ENCODE peak calls at places on chromosomes 6 and 20, in nine cellular contexts. Z is activated naive CD8-positive, alpha-beta T cell treated with anti-CD3 and anti-CD28 coated beads, Interleukin-2, amount 50 U/mL, for 24 hours; R is stimulated activated CD4-positive, alpha-beta T cell treated with anti-CD3 and anti-CD28 coated beads, TNF-alpha, amount 100 ng/mL, for 48 hours; S is WTC11; Q is NT2/D1; K is activated CD8-positive, alpha-beta memory T cell treated with anti-CD3 and anti-CD28 coated beads for 24 hours; L is left cardiac atrium; U is CD8-positive, alpha-beta T cell; H is left lung. B is an unnamed sample.

GRCh38 chr6:112233864-112234263 is 20.5 kb downstream of the LAMA4 start:
- DNase-seq in R (no peak), Z (no peak), Q (no peak), K (no peak), U (no peak), H (no peak), L (no peak), S (no peak), B (no peak)

GRCh38 chr6:44735631-44735963 is 348.1 kb downstream of the CDC5L start:
- DNase-seq in U (no peak), K (peak), R (peak), H (no peak), S (no peak), Z (peak), Q (no peak), L (no peak), B (no peak)

GRCh38 chr6:100663219-100663863 is 198.6 kb upstream of the SIM1 start:
- DNase-seq in H (no peak), U (no peak), S (no peak), K (no peak), L (no peak), Z (no peak), R (no peak), Q (no peak), B (no peak)

GRCh38 chr6:57313009-57313408 is 4.4 kb upstream of the PRIM2 start:
- DNase-seq in Z (no peak), U (no peak), R (no peak), Q (no peak), L (no peak), K (no peak), H (no peak), S (no peak), B (no peak)

GRCh38 chr20:60121903-60122302 is 163.7 kb downstream of the CDH26 start:
- DNase-seq in Z (no peak), Q (no peak), H (no peak), K (no peak), U (no peak), L (no peak), S (no peak), R (no peak), B (no peak)

GRCh38 chr6:18493421-18493891 is 106.3 kb downstream of the RNF144B start:
- DNase-seq in H (no peak), L (no peak), K (no peak), S (no peak), Q (no peak), U (no peak), Z (no peak), R (no peak), B (peak)

GRCh38 chr20:62704341-62704948 is 4.2 kb upstream of the NTSR1 start:
- DNase-seq in L (peak), Q (no peak), H (peak), Z (no peak), U (no peak), S (no peak), R (no peak), K (no peak), B (no peak)

GRCh38 chr20:13322621-13323020 is 101.5 kb downstream of the ISM1 start:
- DNase-seq in Q (no peak), R (no peak), S (no peak), U (no peak), L (no peak), Z (peak), H (no peak), K (no peak), B (no peak)

GRCh38 chr6:163416640-163417253 is 2.2 kb downstream of the QKI start:
- DNase-seq in R (no peak), L (no peak), S (no peak), U (peak), K (no peak), H (no peak), Q (no peak), Z (peak), B (no peak)

GRCh38 chr6:33297956-33298772 is 578 bp downstream of the RGL2 start:
- DNase-seq in L (peak), R (no peak), H (peak), S (peak), K (peak), Q (peak), U (no peak), Z (peak), B (peak)

GRCh38 chr6:167828325-167828956 is 1.7 kb downstream of the AFDN start:
- DNase-seq in Q (no peak), R (no peak), H (no peak), L (no peak), Z (no peak), S (no peak), K (no peak), U (no peak), B (no peak)

GRCh38 chr20:57080796-57081195 is 185.6 kb downstream of the BMP7 start:
- DNase-seq in Z (no peak), R (no peak), S (no peak), H (no peak), L (no peak), U (no peak), K (no peak), Q (no peak), B (no peak)

GRCh38 chr6:170438402-170438753 is 114.7 kb downstream of the PSMB1 start:
- DNase-seq in S (peak), R (peak), Q (peak), L (peak), U (no peak), H (peak), Z (peak), K (peak), B (peak)

GRCh38 chr20:60974022-60974421 is 278.0 kb upstream of the CDH4 start:
- DNase-seq in Q (no peak), R (no peak), S (no peak), L (no peak), H (no peak), Z (no peak), U (no peak), K (no peak), B (no peak)

GRCh38 chr6:166775180-166775922 is 148.3 kb upstream of the RPS6KA2 start:
- DNase-seq in Q (no peak), U (peak), R (peak), H (no peak), L (peak), K (peak), S (peak), Z (peak), B (no peak)

GRCh38 chr6:26065952-26066380 is 21.3 kb upstream of the HFE start:
- DNase-seq in Z (peak), S (no peak), L (peak), R (no peak), K (no peak), Q (no peak), U (no peak), H (no peak), B (no peak)

GRCh38 chr6:141562181-141562800 is 570.4 kb upstream of the GJE1 start:
- DNase-seq in S (peak), U (no peak), H (peak), K (peak), Q (no peak), R (no peak), Z (peak), L (peak), B (no peak)

GRCh38 chr6:36071714-36072113 is 44.1 kb downstream of the MAPK14 start:
- DNase-seq in K (no peak), U (no peak), Q (no peak), S (no peak), Z (no peak), R (no peak), H (no peak), L (no peak), B (no peak)

GRCh38 chr6:27890351-27891299 is 21.6 kb downstream of the OR2B2 start:
- DNase-seq in H (peak), S (peak), Q (no peak), R (peak), Z (peak), U (peak), K (peak), L (peak), B (no peak)

GRCh38 chr6:3841711-3842565 is 7.2 kb upstream of the FAM50B start:
- DNase-seq in Q (no peak), L (no peak), U (no peak), Z (no peak), K (no peak), R (no peak), S (no peak), H (no peak), B (no peak)

GRCh38 chr6:70073637-70074036 is 207.3 kb downstream of the COL19A1 start:
- DNase-seq in Q (no peak), K (no peak), S (no peak), U (no peak), Z (no peak), H (no peak), R (no peak), L (no peak), B (no peak)

GRCh38 chr6:87860902-87861301 is 158.9 kb upstream of the AKIRIN2 start:
- DNase-seq in S (no peak), K (no peak), H (no peak), L (no peak), Z (no peak), U (no peak), Q (no peak), R (no peak), B (no peak)

GRCh38 chr20:22617160-22617559 is 32.8 kb upstream of the FOXA2 start:
- DNase-seq in Q (no peak), K (no peak), L (peak), H (no peak), R (no peak), S (no peak), Z (no peak), U (no peak), B (peak)

GRCh38 chr6:159116343-159116742 is 52.9 kb upstream of the FNDC1 start:
- DNase-seq in R (no peak), K (peak), Z (no peak), H (no peak), L (no peak), S (no peak), U (no peak), Q (no peak), B (no peak)

GRCh38 chr6:112252571-112253504 is 1.5 kb downstream of the LAMA4 start:
- DNase-seq in K (no peak), S (no peak), L (no peak), R (no peak), H (no peak), Q (no peak), U (no peak), Z (no peak), B (no peak)

GRCh38 chr6:22664968-22665367 is 95.6 kb downstream of the HDGFL1 start:
- DNase-seq in L (no peak), S (no peak), Q (no peak), H (no peak), K (no peak), U (no peak), R (no peak), Z (no peak), B (no peak)

GRCh38 chr6:158655569-158656450 is 6.0 kb downstream of the SYTL3 start:
- DNase-seq in Q (no peak), L (no peak), U (no peak), S (no peak), Z (no peak), H (no peak), K (peak), R (no peak), B (peak)

GRCh38 chr6:38187285-38187684 is 367.8 kb downstream of the ZFAND3 start:
- DNase-seq in R (no peak), U (no peak), L (no peak), S (no peak), H (no peak), K (peak), Q (no peak), Z (no peak), B (no peak)

GRCh38 chr20:8854566-8854965 is 214.3 kb upstream of the PLCB4 start:
- DNase-seq in U (no peak), H (peak), Z (no peak), K (no peak), S (peak), L (peak), Q (no peak), R (no peak), B (no peak)

GRCh38 chr6:117677553-117678131 is 2.4 kb downstream of the NUS1 start:
- DNase-seq in Q (no peak), Z (peak), K (no peak), L (no peak), R (no peak), U (no peak), S (no peak), H (no peak), B (no peak)

GRCh38 chr6:133761706-133762105 is 127.2 kb upstream of the TCF21 start:
- DNase-seq in H (no peak), R (no peak), Q (no peak), Z (no peak), U (no peak), L (no peak), S (no peak), K (no peak), B (no peak)

GRCh38 chr6:125597411-125598253 is 151.8 kb upstream of the HEY2 start:
- DNase-seq in R (no peak), Q (no peak), U (no peak), H (no peak), K (no peak), Z (no peak), S (no peak), L (no peak), B (no peak)

GRCh38 chr6:132161283-132161682 is 210.1 kb upstream of the CCN2 start:
- DNase-seq in U (no peak), H (no peak), K (no peak), Z (no peak), L (no peak), S (no peak), Q (peak), R (no peak), B (no peak)

GRCh38 chr20:22473293-22473692 is 111.1 kb downstream of the FOXA2 start:
- DNase-seq in Q (no peak), R (no peak), S (no peak), K (no peak), Z (no peak), U (no peak), H (no peak), L (no peak), B (no peak)

GRCh38 chr6:13038315-13039261 is 289.7 kb downstream of the TBC1D7 start:
- DNase-seq in L (peak), K (no peak), Z (no peak), R (no peak), H (no peak), U (no peak), S (no peak), Q (no peak), B (no peak)

GRCh38 chr20:34402461-34402860 is 39.4 kb downstream of the ITCH start:
- DNase-seq in K (no peak), S (no peak), L (no peak), Q (no peak), Z (no peak), R (no peak), H (no peak), U (no peak), B (no peak)